ENCODE peak calls at places on chromosome 4, in ten cellular contexts. L is bronchial epithelial cell; D is LoVo; U is type B pancreatic cell; R is activated T-cell treated with anti-CD3 and anti-CD28 coated beads, Interleukin-2, amount 50 U/mL, for 72 hours; H is putamen; G is hippocampal formation; V is A549; J is foreskin fibroblast; Q is NCI-H2171. S is an unnamed sample.

GRCh38 chr4:12270546-12270945 is 841.9 kb upstream of the HS3ST1 start:
- DNase-seq in D (no peak), U (no peak), J (no peak), V (no peak), L (peak), G (no peak), Q (no peak), R (no peak), H (no peak), S (no peak)

GRCh38 chr4:154491341-154491679 is 289 bp downstream of the DCHS2 start:
- DNase-seq in R (no peak), U (no peak), L (peak), D (no peak), V (peak), Q (no peak), H (no peak), G (no peak), J (peak), S (peak)

GRCh38 chr4:23888421-23889319 is 1.2 kb downstream of the PPARGC1A start:
- DNase-seq in V (no peak), D (no peak), H (no peak), R (no peak), U (no peak), Q (no peak), J (peak), L (peak), G (no peak), S (peak)

GRCh38 chr4:173415092-173415491 is 16.2 kb upstream of the SCRG1 start:
- DNase-seq in L (peak), R (no peak), J (peak), D (no peak), U (no peak), Q (no peak), V (no peak), H (no peak), G (no peak), S (no peak)

GRCh38 chr4:30754021-30754420 is 33.9 kb downstream of the PCDH7 start:
- DNase-seq in R (no peak), V (no peak), Q (no peak), D (no peak), G (no peak), U (no peak), H (no peak), L (peak), J (peak), S (no peak)

GRCh38 chr4:67035501-67035900 is 509.8 kb downstream of the CENPC start:
- DNase-seq in D (peak), U (no peak), R (no peak), Q (no peak), G (no peak), H (no peak), J (peak), L (peak), V (peak), S (no peak)

GRCh38 chr4:80465238-80465637 is 129.7 kb downstream of the CFAP299 start:
- DNase-seq in V (no peak), D (no peak), R (no peak), J (peak), H (no peak), Q (no peak), G (no peak), L (peak), U (no peak), S (no peak)

GRCh38 chr4:182245541-182246245 is 2.5 kb downstream of the TENM3 start:
- DNase-seq in G (no peak), U (no peak), D (no peak), V (no peak), H (no peak), R (no peak), J (no peak), Q (no peak), L (no peak), S (no peak)

GRCh38 chr4:98284640-98285046 is 23.5 kb downstream of the RAP1GDS1 start:
- DNase-seq in U (no peak), Q (no peak), J (peak), V (peak), G (no peak), H (no peak), D (peak), L (peak), R (no peak), S (no peak)